ENCODE peak calls at places on chromosomes 4 and X, in six cellular contexts. H is pancreas, B is left lung, Z is upper lobe of left lung, Q is psoas muscle, A is cardiac muscle cell. M is an unnamed sample.

GRCh38 chrX:43682726-43683125 is 26.6 kb downstream of the MAOA start:
- DNase-seq in Q (no peak), H (no peak), B (no peak), Z (no peak), A (no peak), M (no peak)

GRCh38 chr4:92021788-92022187 is 282.0 kb upstream of the GRID2 start:
- DNase-seq in Q (no peak), A (no peak), B (no peak), Z (no peak), H (peak; percentile 18), M (no peak)

GRCh38 chrX:133897593-133898163 is 87.7 kb downstream of the GPC3 start:
- DNase-seq in H (no peak), B (no peak), Z (no peak), Q (no peak), A (no peak), M (no peak)

GRCh38 chr4:114264452-114264851 is 285.0 kb upstream of the ARSJ start:
- DNase-seq in Z (no peak), Q (no peak), B (no peak), A (no peak), H (no peak), M (no peak)

GRCh38 chr4:23022032-23022431 is 329.3 kb downstream of the GBA3 start:
- DNase-seq in A (no peak), Z (no peak), B (no peak), H (no peak), Q (no peak), M (no peak)

GRCh38 chr4:8473920-8474590 is 33.5 kb downstream of the TRMT44 start:
- DNase-seq in A (no peak), Z (no peak), H (no peak), B (no peak), Q (no peak), M (no peak)

GRCh38 chr4:142607976-142608375 is 238.1 kb downstream of the INPP4B start:
- DNase-seq in A (no peak), Z (no peak), H (no peak), B (no peak), Q (no peak), M (no peak)

GRCh38 chr4:170007113-170007512 is 19.1 kb downstream of the MFAP3L start:
- DNase-seq in Z (no peak), B (no peak), Q (no peak), H (no peak), A (no peak), M (no peak)

GRCh38 chrX:69037786-69038185 is 127.5 kb downstream of the PJA1 start:
- DNase-seq in H (no peak), Q (no peak), Z (no peak), A (no peak), B (no peak), M (peak; percentile 39)

GRCh38 chr4:82939414-82939813 is 38.9 kb downstream of the THAP9 start:
- DNase-seq in Q (no peak), A (no peak), H (no peak), B (no peak), Z (no peak), M (no peak)

GRCh38 chrX:54808109-54808604 is 612 bp downstream of the MAGED2 start:
- DNase-seq in H (peak; percentile 40), Q (peak; percentile 83), A (peak; percentile 86), B (peak; percentile 70), Z (peak; percentile 46), M (no peak)

GRCh38 chrX:54811301-54811885 is 3.8 kb downstream of the MAGED2 start:
- DNase-seq in H (no peak), Q (no peak), A (no peak), Z (no peak), B (no peak), M (no peak)

GRCh38 chrX:54810532-54810931 is 3.0 kb downstream of the MAGED2 start:
- DNase-seq in B (no peak), H (no peak), Q (no peak), Z (no peak), A (no peak), M (no peak)

GRCh38 chrX:54808605-54809483 is 1.3 kb downstream of the MAGED2 start:
- DNase-seq in Z (peak; percentile 92), H (peak; percentile 91), Q (peak; percentile 96), A (peak; percentile 96), B (peak; percentile 95), M (peak; percentile 95)

DNA sequence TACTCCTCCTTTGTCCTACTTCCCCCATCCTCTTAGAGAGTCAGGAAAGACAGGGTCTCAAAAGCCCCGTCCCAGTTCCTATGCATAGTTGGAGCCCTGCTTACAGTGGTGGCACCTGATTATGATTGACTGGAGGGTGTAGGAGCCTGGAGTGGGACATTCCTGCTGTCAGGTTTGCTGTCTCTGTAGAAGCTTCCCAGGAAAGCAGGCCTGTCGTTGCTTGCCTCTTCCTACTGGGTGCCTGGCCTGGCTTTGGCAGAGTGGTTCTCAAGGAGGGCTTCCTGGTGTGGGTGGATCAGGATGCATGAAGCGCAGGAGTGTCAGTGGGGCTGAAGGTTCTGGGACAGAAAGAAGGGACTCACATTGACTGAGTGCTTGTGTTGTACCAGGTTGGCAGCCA is 4.8 kb downstream of the MAGED2 start:
- DNase-seq in Z (no peak), H (no peak), B (no peak), A (no peak), Q (no peak), M (no peak)
- H3K9me3 ChIP-seq in Z (no peaks in the 10 kb centered on the region), H (no peaks in the 10 kb centered on the region), B (no peaks in the 10 kb centered on the region), A (no peaks in the 10 kb centered on the region), Q (no peaks in the 10 kb centered on the region), M (no peaks in the 10 kb centered on the region)

DNA sequence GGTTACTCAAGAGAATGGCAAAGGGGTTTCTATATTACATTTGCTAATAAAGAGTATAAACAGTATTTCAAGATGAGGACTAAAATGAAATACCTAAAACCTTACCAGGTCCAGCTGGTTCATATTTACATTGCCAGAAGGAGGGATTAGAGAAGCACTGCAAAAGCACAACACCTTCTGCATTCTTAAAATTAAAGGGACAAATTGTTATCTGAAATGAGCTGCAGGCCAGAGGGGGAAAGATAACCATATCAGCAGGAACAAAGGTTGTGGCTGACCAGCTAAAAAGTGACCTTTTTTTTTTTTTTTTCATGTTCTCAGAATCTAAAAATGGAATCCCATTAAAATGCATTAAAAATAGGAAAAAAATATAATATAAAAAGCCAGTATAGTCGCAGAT is 39.7 kb downstream of the AFF2 start:
- DNase-seq in A (no peak), B (no peak), Q (no peak), H (no peak), Z (no peak), M (no peak)
- H3K4me1 ChIP-seq in A (no peaks in the 10 kb centered on the region), B (no peaks in the 10 kb centered on the region), Q (no peaks in the 10 kb centered on the region), H (no peaks in the 10 kb centered on the region), Z (no peaks in the 10 kb centered on the region), M (no peaks in the 10 kb centered on the region)

GRCh38 chr4:71994559-71994958 is 37.2 kb upstream of the NPFFR2 start:
- DNase-seq in H (no peak), B (no peak), Q (no peak), Z (no peak), A (no peak), M (no peak)
- H3K9me3 ChIP-seq in H (no peaks in the 10 kb centered on the region), B (peaks cover 37% of the 10 kb centered on the region), Q (no peaks in the 10 kb centered on the region), Z (peaks cover 8% of the 10 kb centered on the region), A (no peaks in the 10 kb centered on the region), M (no peaks in the 10 kb centered on the region)

GRCh38 chr4:108646706-108647105 is 3.7 kb upstream of the OSTC start:
- DNase-seq in Q (no peak), A (no peak), H (no peak), Z (no peak), B (no peak), M (no peak)

GRCh38 chr4:108651068-108651794 is 832 bp downstream of the OSTC start:
- DNase-seq in Q (no peak), H (no peak), A (peak; percentile 22), B (no peak), Z (no peak), M (no peak)

GRCh38 chr4:108650212-108651067 is at the start of gene OSTC:
- DNase-seq in Q (peak; percentile 97), Z (peak; percentile 96), H (peak; percentile 91), B (peak; percentile 95), A (peak; percentile 98), M (peak; percentile 97)

GRCh38 chr4:108644237-108644636 is 6.2 kb upstream of the OSTC start:
- DNase-seq in B (no peak), Q (no peak), A (no peak), Z (no peak), H (no peak), M (no peak)

GRCh38 chr4:108649863-108650211 is 562 bp upstream of the OSTC start:
- DNase-seq in Q (no peak), A (no peak), H (no peak), Z (no peak), B (no peak), M (no peak)
- H3K4me1 ChIP-seq in Q (peaks cover 12% of the 10 kb centered on the region), A (peaks cover 5% of the 10 kb centered on the region), H (peaks cover 3% of the 10 kb centered on the region), Z (peaks cover 16% of the 10 kb centered on the region), B (peaks cover 11% of the 10 kb centered on the region), M (no peaks in the 10 kb centered on the region)

DNA sequence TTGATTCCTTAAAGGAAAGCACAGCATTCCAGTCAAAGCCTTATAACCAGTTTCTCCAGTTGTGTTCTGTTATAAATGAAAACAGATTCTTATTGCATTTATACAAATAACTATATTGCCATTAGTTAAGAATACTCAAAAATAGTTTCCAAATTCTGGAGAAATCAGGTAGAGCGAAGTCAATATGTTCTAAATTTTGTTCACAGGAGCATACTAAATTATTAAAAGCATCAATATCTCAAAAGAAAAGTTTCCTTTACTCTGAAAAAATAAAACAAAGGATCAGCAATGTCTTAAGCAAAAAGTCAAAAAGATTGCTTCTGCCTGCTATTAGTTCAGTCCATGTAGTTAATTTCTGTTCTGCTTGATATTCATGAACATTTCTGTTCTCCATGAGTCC is 39.7 kb downstream of the PGRMC2 start:
- DNase-seq in A (no peak), Z (no peak), Q (no peak), B (no peak), H (no peak), M (no peak)
- H3K9me3 ChIP-seq in A (no peaks in the 10 kb centered on the region), Z (peaks cover 4% of the 10 kb centered on the region), Q (no peaks in the 10 kb centered on the region), B (peaks cover 28% of the 10 kb centered on the region), H (no peaks in the 10 kb centered on the region), M (no peaks in the 10 kb centered on the region)

DNA sequence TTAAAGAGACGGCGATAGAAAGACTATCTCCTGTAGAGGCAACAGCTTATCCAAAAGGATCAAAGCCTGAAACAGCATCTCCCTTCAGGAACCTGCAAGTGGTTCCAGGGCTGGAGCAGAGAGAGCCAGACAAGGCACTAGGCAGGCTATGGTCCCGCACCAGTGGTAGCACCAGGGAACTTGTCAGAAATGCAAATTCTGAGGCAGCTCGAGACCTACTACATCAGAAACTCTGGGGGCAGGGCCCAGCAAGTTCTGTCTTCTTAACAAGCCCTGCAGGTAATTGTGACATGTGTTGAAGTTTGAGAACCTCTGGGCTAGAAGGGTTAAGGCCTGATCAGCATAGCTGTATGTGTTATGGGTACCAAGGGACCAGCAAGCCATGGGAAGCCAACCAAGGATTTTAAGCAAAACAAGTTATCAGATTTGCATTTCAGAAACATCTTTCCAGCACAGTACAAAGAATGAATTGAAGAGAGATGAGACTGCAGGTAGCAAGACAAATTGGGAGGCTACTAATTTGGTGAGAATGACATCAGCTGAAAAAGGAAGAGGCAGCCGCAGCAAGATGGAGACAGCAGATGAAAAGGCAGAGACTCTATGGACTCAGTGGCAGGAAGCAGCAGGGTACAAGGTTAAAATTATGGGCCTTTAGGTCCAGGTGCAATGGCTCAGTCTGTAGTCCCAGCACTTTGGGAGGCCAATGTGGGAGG is 139.7 kb downstream of the TSPAN5 start:
- DNase-seq in A (no peak), Z (no peak), H (no peak), Q (no peak), B (no peak), M (no peak)
- H3K4me1 ChIP-seq in A (peaks cover 79% of the 10 kb centered on the region), Z (no peaks in the 10 kb centered on the region), H (no peaks in the 10 kb centered on the region), Q (no peaks in the 10 kb centered on the region), B (no peaks in the 10 kb centered on the region), M (no peaks in the 10 kb centered on the region)

DNA sequence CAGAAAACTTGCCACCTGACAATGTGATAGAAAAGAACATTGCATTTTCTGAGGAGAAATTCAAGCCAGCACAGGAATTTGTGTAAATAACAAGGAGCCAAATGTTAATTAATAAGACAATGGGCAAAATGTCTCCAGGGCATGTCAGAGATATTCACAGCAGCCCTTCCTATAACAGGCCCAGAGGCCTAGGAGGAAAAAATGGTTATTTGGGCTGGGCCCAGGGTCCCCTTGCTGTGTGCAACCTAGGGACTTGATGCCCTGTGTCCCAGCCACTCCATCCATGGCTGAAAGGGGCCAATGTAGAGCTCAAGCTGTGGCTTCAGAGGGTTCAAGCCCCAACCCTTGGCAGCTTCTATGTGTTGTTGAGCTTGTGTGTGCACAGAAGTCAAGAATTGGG is 55.5 kb upstream of the GABRG1 start:
- DNase-seq in B (no peak), H (no peak), A (no peak), Z (no peak), Q (no peak), M (no peak)
- H3K9me3 ChIP-seq in B (peaks cover 24% of the 10 kb centered on the region), H (no peaks in the 10 kb centered on the region), A (no peaks in the 10 kb centered on the region), Z (peaks cover 10% of the 10 kb centered on the region), Q (no peaks in the 10 kb centered on the region), M (no peaks in the 10 kb centered on the region)

M was measured in ascending aorta.